ENCODE peak calls at places on chromosomes 2 and 18, in seven cellular contexts. Z, D, X, A, S, P and F are unnamed samples.

GRCh38 chr2:9543557-9543956 is 12.1 kb downstream of the ADAM17 start:
- DNase-seq in X (no peak), Z (no peak), D (no peak), A (no peak), P (no peak), S (no peak), F (peak; percentile 42)

GRCh38 chr18:70172225-70172624 is 33.3 kb downstream of the RTTN start:
- DNase-seq in X (no peak), Z (peak; percentile 27), P (no peak), S (no peak), A (no peak), D (no peak), F (no peak)

GRCh38 chr18:77230645-77231044 is 19.0 kb upstream of the GALR1 start:
- DNase-seq in X (no peak), A (no peak), Z (no peak), S (no peak), P (no peak), D (no peak), F (no peak)

GRCh38 chr2:194495046-194495445 is 1162.0 kb upstream of the SLC39A10 start:
- DNase-seq in X (no peak), D (no peak), A (no peak), S (no peak), Z (no peak), P (no peak), F (no peak)

GRCh38 chr18:74654637-74655036 is 57.0 kb downstream of the ZNF407 start:
- DNase-seq in A (no peak), Z (peak; percentile 33), S (no peak), D (no peak), P (no peak), X (no peak), F (peak; percentile 12)

GRCh38 chr2:208183526-208183925 is 6.3 kb downstream of the C2orf80 start:
- DNase-seq in Z (no peak), A (no peak), D (no peak), X (no peak), S (no peak), P (no peak), F (no peak)

GRCh38 chr2:214220251-214220650 is 190.6 kb upstream of the VWC2L start:
- DNase-seq in X (no peak), S (no peak), Z (no peak), A (no peak), P (no peak), D (no peak), F (no peak)

GRCh38 chr2:52112141-52112540 is 1080.2 kb upstream of the NRXN1 start:
- DNase-seq in P (no peak), A (no peak), X (no peak), S (no peak), D (no peak), Z (no peak), F (no peak)

GRCh38 chr2:27376151-27376865 is 4.2 kb downstream of the ZNF513 start:
- DNase-seq in A (no peak), P (no peak), X (no peak), S (no peak), D (no peak), Z (no peak), F (no peak)

GRCh38 chr2:239323473-239323872 is 77.3 kb downstream of the HDAC4 start:
- DNase-seq in S (no peak), Z (no peak), P (no peak), D (no peak), X (no peak), A (no peak), F (no peak)

GRCh38 chr2:106076941-106077340 is 117.2 kb downstream of the UXS1 start:
- DNase-seq in A (no peak), D (no peak), S (no peak), Z (no peak), X (no peak), P (no peak), F (no peak)

GRCh38 chr2:212153923-212154322 is 384.7 kb downstream of the ERBB4 start:
- DNase-seq in D (no peak), Z (no peak), A (no peak), P (no peak), X (no peak), S (no peak), F (no peak)

GRCh38 chr2:111172666-111173065 is 52.0 kb downstream of the BCL2L11 start:
- DNase-seq in D (no peak), P (no peak), Z (no peak), X (no peak), S (no peak), A (no peak), F (no peak)

GRCh38 chr18:48539406-48540328 is 836 bp downstream of the CTIF start:
- DNase-seq in X (no peak), A (no peak), Z (peak; percentile 59), S (no peak), D (peak; percentile 8), P (peak; percentile 35), F (peak; percentile 69)

GRCh38 chr2:241692448-241692847 is 5.8 kb upstream of the DTYMK start:
- DNase-seq in P (no peak), S (no peak), Z (no peak), X (no peak), D (no peak), A (no peak), F (no peak)

GRCh38 chr18:9516437-9517064 is 41.2 kb downstream of the RALBP1 start:
- DNase-seq in S (peak; percentile 8), A (peak; percentile 14), P (peak; percentile 51), D (no peak), X (no peak), Z (peak; percentile 65), F (peak; percentile 53)

GRCh38 chr2:182144780-182145170 is 159.1 kb downstream of the PPP1R1C start:
- DNase-seq in A (no peak), S (no peak), D (no peak), P (no peak), Z (peak; percentile 84), X (no peak), F (no peak)

GRCh38 chr2:220241423-220241822 is 614.0 kb downstream of the SLC4A3 start:
- DNase-seq in S (no peak), X (no peak), D (no peak), A (no peak), P (no peak), Z (no peak), F (no peak)

GRCh38 chr2:136714452-136714951 is 50.8 kb upstream of the THSD7B start:
- DNase-seq in D (no peak), S (no peak), Z (no peak), X (no peak), A (no peak), P (no peak), F (no peak)

GRCh38 chr2:176096986-176097819 is 2.4 kb upstream of the HOXD12 start:
- DNase-seq in D (peak; percentile 81), P (peak; percentile 84), S (peak; percentile 66), A (peak; percentile 64), X (peak; percentile 86), Z (peak; percentile 72), F (peak; percentile 98)

GRCh38 chr2:121558329-121558728 is 27.6 kb downstream of the RNU4ATAC start:
- DNase-seq in X (no peak), S (no peak), A (no peak), Z (no peak), D (no peak), P (no peak), F (no peak)

DNA sequence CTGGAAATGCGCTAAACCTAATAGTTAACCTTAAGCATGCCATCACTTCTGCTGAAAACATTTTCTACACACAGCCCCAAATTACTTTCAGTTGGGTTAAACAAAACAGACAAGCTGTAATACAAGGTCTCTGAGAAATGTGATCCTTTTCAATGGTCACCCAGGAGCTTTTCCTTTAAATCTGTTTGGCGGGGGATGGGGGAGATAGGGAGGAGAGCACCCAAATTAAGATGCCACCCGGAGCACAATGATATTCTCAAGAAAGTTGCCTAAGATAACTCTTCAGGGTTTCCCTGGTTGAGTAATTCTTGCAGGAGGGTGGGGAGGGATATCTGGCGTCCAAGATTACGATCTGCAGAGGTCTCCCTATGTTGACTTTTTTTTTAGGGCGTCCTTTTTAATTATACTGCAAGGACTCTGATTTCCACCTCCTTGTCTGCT is 971 bp downstream of the GAREM1 start:
- DNase-seq in D (peak; percentile 3), X (no peak), P (no peak), S (no peak), A (no peak), Z (no peak), F (peak; percentile 33)
- TF ChIP-seq MAX in D (no peak), X (no peak), P (no peak), S (no peak), A (no peak), Z (no peak), F (no peak)

DNA sequence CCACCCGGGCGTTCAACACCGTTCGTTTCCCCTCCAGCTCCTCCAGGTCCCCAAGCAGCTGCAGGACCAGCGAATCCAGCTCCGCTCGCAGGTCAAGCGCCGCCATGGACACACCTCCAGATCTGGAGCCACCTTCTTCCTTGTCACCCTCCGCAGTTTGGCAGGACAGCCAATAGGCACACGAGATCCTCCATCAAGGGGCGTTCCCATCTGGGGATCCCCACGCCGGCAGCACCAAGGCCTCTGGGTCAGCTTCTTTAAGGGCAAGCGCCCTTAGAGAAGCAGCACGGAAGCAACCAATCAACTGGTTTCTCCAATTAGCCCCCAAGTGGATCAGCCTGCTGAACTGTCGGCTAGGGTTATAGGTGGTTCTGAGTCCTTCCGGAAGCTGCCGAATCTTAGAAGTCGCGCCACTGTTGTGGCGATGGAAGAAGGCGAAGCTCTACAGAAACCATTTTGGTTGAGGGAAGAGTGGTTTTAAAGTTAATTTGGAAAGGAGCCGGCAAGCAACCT is 621 bp upstream of the IMP4 start:
- DNase-seq in S (peak; percentile 94), P (peak; percentile 91), D (peak; percentile 89), Z (peak; percentile 97), X (peak; percentile 85), A (peak; percentile 96), F (peak; percentile 96)
- TF ChIP-seq POLR2A in S (no peak), P (peak; percentile 58), D (peak; percentile 34), Z (no peak), X (peak; percentile 69), A (peak; percentile 89), F (peak; percentile 66)

DNA sequence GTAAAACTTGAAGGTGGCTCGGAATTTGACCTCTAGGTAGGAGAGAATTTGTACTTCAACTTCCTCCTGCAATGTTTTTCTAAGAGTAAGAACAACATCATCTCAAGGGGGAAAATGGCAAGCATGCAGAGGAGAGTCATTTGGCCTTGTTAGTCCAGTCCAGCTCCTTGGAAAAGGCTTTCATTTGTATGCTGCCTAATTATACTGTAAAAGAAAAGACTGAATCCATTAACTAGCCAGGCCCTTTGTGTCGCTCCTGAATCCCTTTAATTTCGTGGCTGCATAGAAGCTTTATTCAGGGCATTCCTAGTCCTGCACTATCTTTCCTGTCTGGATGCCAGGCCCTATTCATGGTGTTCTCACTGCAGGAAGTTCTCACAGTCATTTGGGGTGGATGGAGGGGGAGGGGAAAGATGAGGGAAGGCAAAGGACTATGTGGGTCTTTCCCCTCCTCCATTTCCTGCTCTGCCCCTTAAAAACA is 36.0 kb downstream of the PHLPP1 start:
- DNase-seq in P (no peak), D (no peak), Z (peak; percentile 71), S (no peak), A (no peak), X (peak; percentile 68), F (no peak)
- TF ChIP-seq MAX in P (no peak), D (no peak), Z (no peak), S (no peak), A (no peak), X (no peak), F (no peak)

GRCh38 chr2:134119672-134120159 is 134.2 kb upstream of the MGAT5 start:
- DNase-seq in S (peak; percentile 81), Z (peak; percentile 93), X (no peak), P (peak; percentile 80), D (peak; percentile 94), A (peak; percentile 88), F (peak; percentile 96)
- TF ChIP-seq POLR2A in S (peak; percentile 69), Z (peak; percentile 81), X (no peak), P (peak; percentile 53), D (peak; percentile 75), A (peak; percentile 89), F (peak; percentile 47)

GRCh38 chr2:78397198-78397597 is 628.3 kb upstream of the REG3G start:
- DNase-seq in D (no peak), A (no peak), Z (no peak), P (no peak), X (no peak), S (no peak), F (no peak)
- TF ChIP-seq MAX in D (no peak), A (no peak), Z (no peak), P (no peak), X (no peak), S (no peak), F (no peak)